ENCODE peak calls at places on chromosomes 4 and X, in four cellular contexts. O, R, B and P are unnamed samples.

GRCh38 chrX:119763175-119763574 is 4.8 kb downstream of the SOWAHD start:
- DNase-seq in R (no peak), B (peak), O (peak), P (no peak)

GRCh38 chr4:52507774-52508173 is 151.3 kb downstream of the USP46 start:
- DNase-seq in O (no peak), R (no peak), B (no peak), P (no peak)

GRCh38 chr4:56448301-56448700 is 12.2 kb downstream of the PAICS start:
- DNase-seq in O (no peak), B (no peak), R (no peak), P (no peak)

GRCh38 chr4:125693233-125693632 is 378.5 kb downstream of the FAT4 start:
- DNase-seq in B (no peak), O (no peak), R (no peak), P (no peak)

GRCh38 chrX:55041514-55041913 is 10.7 kb upstream of the ALAS2 start:
- DNase-seq in O (no peak), R (no peak), B (no peak), P (no peak)

GRCh38 chr4:90958256-90958895 is 831.2 kb downstream of the CCSER1 start:
- DNase-seq in R (no peak), O (peak), B (no peak), P (no peak)

GRCh38 chr4:103934178-103934789 is 214.5 kb upstream of the TACR3 start:
- DNase-seq in R (no peak), B (peak), O (peak), P (peak)

GRCh38 chr4:161841759-161842158 is 322.0 kb downstream of the FSTL5 start:
- DNase-seq in B (no peak), O (no peak), R (no peak), P (no peak)

GRCh38 chr4:24477919-24478318 is 106.4 kb downstream of the DHX15 start:
- DNase-seq in R (no peak), B (no peak), O (peak), P (no peak)

GRCh38 chrX:69285881-69286545 is 120.8 kb upstream of the PJA1 start:
- DNase-seq in B (peak), O (peak), R (peak), P (peak)

GRCh38 chrX:148811236-148811635 is 310.8 kb downstream of the AFF2 start:
- DNase-seq in B (no peak), R (no peak), O (peak), P (no peak)

GRCh38 chr4:3719191-3719590 is 47.0 kb upstream of the ADRA2C start:
- DNase-seq in O (no peak), R (peak), B (no peak), P (no peak)

GRCh38 chr4:80365928-80366327 is 30.4 kb downstream of the CFAP299 start:
- DNase-seq in O (peak), R (no peak), B (peak), P (peak)

GRCh38 chr4:189436207-189436606 is 504.5 kb upstream of the FRG1 start:
- DNase-seq in B (no peak), R (no peak), O (no peak), P (no peak)

GRCh38 chr4:65386927-65387326 is 283.4 kb downstream of the EPHA5 start:
- DNase-seq in O (no peak), R (no peak), B (no peak), P (no peak)

GRCh38 chr4:124863039-124863545 is 150.6 kb upstream of the ANKRD50 start:
- DNase-seq in B (no peak), R (no peak), O (no peak), P (no peak)

GRCh38 chrX:69152398-69152797 is 12.9 kb downstream of the PJA1 start:
- DNase-seq in R (no peak), B (no peak), O (no peak), P (no peak)

GRCh38 chrX:134948333-134949241 is 42.2 kb upstream of the SMIM10 start:
- DNase-seq in B (peak), O (peak), R (no peak), P (no peak)

GRCh38 chr4:1240721-1241465 is 8.0 kb downstream of the CTBP1 start:
- DNase-seq in B (no peak), O (no peak), R (peak), P (no peak)

GRCh38 chr4:33386761-33387160 is 2666.6 kb downstream of the PCDH7 start:
- DNase-seq in O (no peak), R (no peak), B (no peak), P (no peak)

GRCh38 chr4:168357941-168358340 is 39.4 kb upstream of the DDX60 start:
- DNase-seq in R (no peak), O (no peak), B (no peak), P (no peak)

GRCh38 chr4:139171878-139172691 is 4.9 kb downstream of the ELF2 start:
- DNase-seq in O (peak), R (no peak), B (no peak), P (no peak)

GRCh38 chr4:107035711-107036601 is at the start of gene DKK2:
- DNase-seq in R (peak), B (peak), O (no peak), P (no peak)

GRCh38 chr4:83455300-83456183 is at the start of the genes HELQ and MRPS18C:
- DNase-seq in O (peak), R (peak), B (peak), P (peak)

GRCh38 chrX:150036181-150036580 is 97.9 kb upstream of the EOLA2 start:
- DNase-seq in B (peak), O (peak), R (no peak), P (no peak)

GRCh38 chr4:10080874-10081606 is 35.6 kb downstream of the WDR1 start:
- DNase-seq in O (no peak), B (no peak), R (peak), P (no peak)

GRCh38 chrX:122739770-122740169 is 444.3 kb upstream of the GRIA3 start:
- DNase-seq in O (no peak), B (no peak), R (no peak), P (no peak)

GRCh38 chrX:19174401-19175025 is 52.2 kb upstream of the ADGRG2 start:
- DNase-seq in R (no peak), O (peak), B (no peak), P (no peak)

GRCh38 chr4:41394362-41394960 is 137.7 kb downstream of the UCHL1 start:
- DNase-seq in R (no peak), O (no peak), B (no peak), P (no peak)

GRCh38 chr4:19473569-19473968 is 778.1 kb upstream of the SLIT2 start:
- DNase-seq in R (no peak), B (no peak), O (peak), P (no peak)

GRCh38 chrX:154140742-154141141 is 3.3 kb upstream of the OPN1LW start:
- DNase-seq in O (no peak), R (peak), B (no peak), P (no peak)

GRCh38 chrX:2928127-2928582 is 984 bp downstream of the ARSD start:
- DNase-seq in O (no peak), R (peak), B (no peak), P (no peak)

GRCh38 chr4:123659759-123660158 is 263.2 kb downstream of the SPRY1 start:
- DNase-seq in O (peak), B (peak), R (no peak), P (peak)

GRCh38 chrX:323721-324628 is 5.4 kb upstream of the GTPBP6 start:
- DNase-seq in R (peak), O (peak), B (peak), P (peak)

GRCh38 chrX:64427787-64428186 is 32.5 kb upstream of the MTMR8 start:
- DNase-seq in O (no peak), B (no peak), R (no peak), P (no peak)

DNA sequence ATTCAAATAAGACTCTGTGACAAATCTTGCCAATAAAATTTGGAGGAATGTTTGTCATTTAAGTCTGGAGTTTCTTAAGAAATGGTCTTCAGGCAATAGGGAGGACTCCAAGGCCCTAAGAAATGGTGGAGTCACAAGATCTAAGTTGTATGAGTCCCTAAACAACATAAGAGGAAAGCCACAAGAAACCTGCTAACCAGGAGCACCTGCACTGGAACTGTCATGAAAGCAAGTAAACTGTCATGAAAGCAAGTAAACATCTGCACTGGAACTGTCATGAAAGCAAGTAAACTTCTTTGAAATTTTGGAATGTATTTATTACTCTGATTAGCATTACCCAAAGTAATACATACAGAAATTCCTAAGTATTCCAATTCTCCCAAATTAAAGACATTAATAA is 3.5 kb downstream of the CNOT6L start:
- DNase-seq in R (no peak), B (no peak), O (no peak), P (peak)
- H3K4me3 ChIP-seq in R (no peak), B (no peak), O (no peak), P (peak)

DNA sequence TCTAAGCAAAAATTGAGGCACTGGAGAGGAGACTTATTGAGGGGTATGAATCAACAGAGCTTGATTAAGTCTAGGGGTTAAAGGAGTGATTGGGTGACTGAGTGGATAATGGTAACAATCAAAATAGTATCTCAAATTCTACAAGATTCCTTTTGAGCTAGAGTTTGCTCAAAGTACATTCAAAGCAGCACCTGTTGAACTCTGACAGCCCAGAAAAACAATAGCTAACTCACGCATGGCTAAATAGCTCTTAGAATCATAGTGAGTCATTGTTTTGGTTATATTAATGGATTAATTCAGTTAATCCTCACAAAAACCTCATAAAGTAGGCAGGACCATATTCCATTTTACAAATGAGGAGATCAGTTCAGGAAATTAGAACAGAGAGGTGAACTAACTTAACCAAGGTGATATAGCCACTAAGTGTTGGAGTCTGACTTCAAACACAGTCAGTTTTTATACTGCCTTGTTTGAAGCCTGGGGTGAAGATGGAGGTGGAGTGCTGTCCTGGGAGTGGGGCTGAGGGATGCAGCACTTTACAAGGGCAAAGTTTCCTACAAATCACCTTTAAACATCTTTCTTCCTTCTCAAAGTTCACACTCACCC is 35.9 kb upstream of the PPM1K start:
- DNase-seq in B (no peak), R (no peak), O (peak), P (peak)
- H3K4me3 ChIP-seq in B (no peak), R (no peak), O (no peak), P (peak)

DNA sequence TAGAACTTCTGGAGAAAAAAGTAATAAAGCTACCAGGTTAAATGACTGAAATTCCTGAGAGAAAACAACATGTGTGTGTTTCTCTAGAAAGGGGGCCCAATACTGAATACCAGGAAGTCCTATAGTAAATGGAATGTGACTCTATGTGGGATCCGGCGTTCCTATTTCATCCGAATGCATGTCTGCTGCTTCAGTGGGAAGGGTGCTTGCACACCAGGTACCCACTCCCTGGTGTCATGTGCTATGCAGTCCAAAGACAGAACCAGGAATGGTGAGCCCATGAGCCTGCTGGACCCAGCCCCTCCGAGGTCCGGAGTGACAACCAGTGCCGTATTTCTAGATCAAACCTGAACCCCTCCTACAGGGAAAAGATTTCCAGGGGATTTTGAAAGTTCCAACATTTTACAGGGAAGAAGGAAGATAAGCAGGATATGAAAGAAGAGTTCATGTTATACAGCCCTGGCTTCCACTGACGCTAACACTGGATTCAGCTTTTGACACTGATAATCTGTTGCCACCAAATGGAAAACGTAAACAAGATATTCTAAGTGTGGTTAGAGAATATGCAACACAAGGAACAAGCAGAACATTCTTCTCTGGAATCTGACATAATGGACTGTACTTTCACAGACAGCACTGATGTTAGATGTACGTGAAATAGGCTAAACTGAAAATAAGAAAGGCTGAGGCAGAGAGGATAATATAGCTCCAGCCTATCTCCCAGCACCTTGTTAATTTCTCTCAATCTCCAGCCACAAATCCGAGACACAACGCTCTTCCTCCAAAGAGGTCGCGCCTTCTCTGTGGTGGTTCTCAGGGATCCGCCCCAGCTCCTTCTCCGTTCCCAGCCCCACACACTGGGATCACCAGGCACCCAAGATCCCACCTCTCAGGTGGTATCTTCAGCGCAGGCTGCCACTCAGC is 725 bp upstream of the CXCL1 start:
- DNase-seq in O (peak), R (no peak), B (peak), P (no peak)
- H3K4me3 ChIP-seq in O (peak), R (peak), B (peak), P (no peak)

DNA sequence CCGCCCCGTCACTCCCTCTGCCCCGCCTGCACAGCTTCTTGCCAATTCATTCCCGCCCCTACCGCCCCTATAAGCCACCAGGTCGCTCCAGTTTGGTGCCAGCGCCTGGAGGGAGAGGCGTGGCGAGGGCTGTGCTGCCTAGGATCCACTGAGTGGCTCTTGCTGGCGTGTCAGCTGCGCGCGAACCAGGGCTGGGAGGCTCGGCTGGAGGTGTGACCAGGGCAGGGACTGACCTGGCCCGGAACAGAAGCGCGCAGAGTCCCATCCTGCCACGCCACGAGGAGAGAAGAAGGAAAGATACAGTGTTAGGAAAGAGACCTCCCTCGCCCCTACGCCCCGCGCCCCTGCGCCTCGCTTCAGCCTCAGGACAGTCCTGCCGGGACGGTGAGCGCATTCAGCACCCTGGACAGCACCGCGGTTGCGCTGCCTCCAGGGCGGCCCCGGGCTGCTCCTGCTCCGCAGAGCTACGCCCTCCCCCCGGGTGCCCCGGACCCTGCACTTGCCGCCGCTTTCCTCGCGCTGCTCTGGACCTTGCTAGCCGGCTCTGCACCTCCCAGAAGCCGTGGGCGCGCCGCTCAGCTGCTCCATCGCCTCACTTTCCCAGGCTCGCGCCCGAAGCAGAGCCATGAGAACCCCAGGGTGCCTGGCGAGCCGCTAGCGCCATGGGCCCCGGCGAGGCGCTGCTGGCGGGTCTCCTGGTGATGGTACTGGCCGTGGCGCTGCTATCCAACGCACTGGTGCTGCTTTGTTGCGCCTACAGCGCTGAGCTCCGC is at the start of gene GPR78:
- DNase-seq in O (peak), R (peak), B (peak), P (no peak)
- H3K4me3 ChIP-seq in O (no peak), R (no peak), B (no peak), P (no peak)

DNA sequence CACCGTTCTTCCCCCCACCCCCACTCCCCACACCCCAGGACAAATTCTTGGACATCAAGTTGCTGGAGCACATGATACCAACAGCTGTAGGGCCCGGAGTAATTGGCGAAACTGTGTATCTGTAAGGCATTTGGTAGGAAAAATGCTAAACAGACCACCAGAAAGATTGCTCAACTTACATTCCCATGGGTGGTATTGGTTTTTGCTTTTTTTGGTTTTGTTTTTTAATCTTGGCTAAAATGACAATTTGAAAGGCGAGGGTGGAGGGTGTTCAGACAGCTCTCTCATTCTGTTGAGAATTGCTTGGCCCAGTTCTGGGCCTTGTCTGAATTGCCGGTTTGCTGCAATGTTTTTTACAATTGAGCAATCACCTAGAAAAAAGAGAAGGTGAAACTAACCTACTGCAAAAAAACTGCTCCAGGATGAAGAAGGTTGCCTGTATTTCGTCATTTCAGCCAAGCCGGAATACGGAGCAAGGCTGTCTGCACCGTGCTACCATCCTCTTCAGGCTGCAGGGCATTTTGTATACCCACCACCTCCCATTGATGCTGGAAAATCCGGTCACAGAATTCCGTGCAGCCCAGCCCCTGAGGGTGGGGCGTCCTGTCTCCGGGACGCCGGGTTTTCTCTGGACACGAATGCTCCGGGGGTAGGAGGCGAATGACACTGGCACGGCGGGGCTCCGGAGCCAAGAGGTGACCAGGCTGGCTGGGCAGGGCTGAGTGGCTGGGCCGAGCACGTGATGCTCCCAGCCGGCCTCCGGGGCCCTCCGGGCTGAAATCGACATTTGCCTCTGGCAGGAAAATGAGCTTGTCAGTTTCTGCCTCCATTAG is at the start of gene CLCN4:
- DNase-seq in O (peak), R (peak), B (peak), P (no peak)
- H3K4me3 ChIP-seq in O (peak), R (no peak), B (peak), P (peak)

DNA sequence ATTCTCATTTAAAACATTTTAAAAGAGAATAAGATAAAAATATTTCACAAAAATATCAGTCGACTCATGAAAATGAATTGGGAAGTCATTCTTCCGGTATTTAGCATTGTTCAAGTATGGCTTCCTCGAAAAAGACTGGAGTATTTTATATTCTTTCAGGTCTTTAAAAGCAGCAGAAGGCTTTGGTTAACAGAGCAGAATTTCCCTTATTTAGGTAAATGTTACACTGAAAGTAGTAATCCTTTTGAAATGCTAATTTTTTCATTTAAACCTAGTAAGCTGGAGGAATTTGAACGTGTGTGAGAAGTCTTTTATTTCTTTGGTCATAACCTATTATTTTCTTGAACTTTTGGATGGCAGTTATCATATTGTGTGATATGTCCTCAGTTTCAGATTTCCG is 11.2 kb downstream of the TENM3 start:
- DNase-seq in B (no peak), O (no peak), R (no peak), P (no peak)
- H3K4me3 ChIP-seq in B (no peak), O (no peak), R (no peak), P (no peak)

GRCh38 chr4:150580244-150580643 is 1.7 kb upstream of the MAB21L2 start:
- DNase-seq in R (no peak), B (no peak), O (no peak), P (no peak)
- H3K4me3 ChIP-seq in R (no peak), B (no peak), O (no peak), P (no peak)

DNA sequence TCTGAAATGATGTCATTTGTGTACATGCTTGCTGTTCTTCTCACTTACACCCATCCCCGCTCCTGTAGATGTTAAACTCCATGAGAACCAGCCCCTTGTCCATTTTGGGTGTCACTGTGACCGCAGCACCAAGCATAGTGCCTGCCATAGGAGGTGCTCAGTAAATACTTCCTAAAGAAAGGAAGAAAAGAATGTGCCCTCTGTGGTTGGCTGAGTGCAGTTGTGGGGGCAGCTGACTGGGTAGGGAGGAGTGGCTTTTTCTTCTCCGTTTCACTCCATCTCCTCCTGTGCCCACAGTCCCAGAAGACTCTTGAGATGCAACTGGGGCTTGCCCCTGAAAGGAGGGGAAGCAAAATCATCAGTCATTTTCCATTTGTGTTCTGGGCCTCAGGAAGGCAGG is 25.5 kb downstream of the PHEX start:
- DNase-seq in O (no peak), B (no peak), R (no peak), P (no peak)
- H3K4me3 ChIP-seq in O (no peak), B (no peak), R (no peak), P (no peak)